ENCODE peak calls at places on chromosomes 12 and 14, in four cellular contexts. One of them, this sample, is unnamed.

GRCh38 chr12:126668538-126668937 is 1598.4 kb upstream of the TMEM132C start:
- DNase-seq in WERI-Rb-1: no peak
- DNase-seq in esophagus muscularis mucosa: no peak
- DNase-seq in CD8-positive, alpha-beta T cell: no peak
- DNase-seq in this sample: peak; percentile 98

GRCh38 chr14:100837812-100838170 is 11.9 kb downstream of the MEG3 start:
- DNase-seq in CD8-positive, alpha-beta T cell: no peak
- DNase-seq in WERI-Rb-1: no peak
- DNase-seq in esophagus muscularis mucosa: no peak
- DNase-seq in this sample: no peak

GRCh38 chr14:69997849-69998248 is 118.6 kb downstream of the SMOC1 start:
- DNase-seq in CD8-positive, alpha-beta T cell: no peak
- DNase-seq in WERI-Rb-1: no peak
- DNase-seq in esophagus muscularis mucosa: no peak
- DNase-seq in this sample: peak; percentile 64

GRCh38 chr12:19431407-19432308 is 7.6 kb upstream of the AEBP2 start:
- DNase-seq in esophagus muscularis mucosa: no peak
- DNase-seq in WERI-Rb-1: peak; percentile 62
- DNase-seq in CD8-positive, alpha-beta T cell: no peak
- DNase-seq in this sample: peak; percentile 84

GRCh38 chr14:61519106-61519505 is 176.2 kb upstream of the HIF1A start:
- DNase-seq in CD8-positive, alpha-beta T cell: no peak
- DNase-seq in esophagus muscularis mucosa: no peak
- DNase-seq in WERI-Rb-1: no peak
- DNase-seq in this sample: no peak

GRCh38 chr12:13367973-13368372 is 171.4 kb downstream of the EMP1 start:
- DNase-seq in esophagus muscularis mucosa: peak; percentile 55
- DNase-seq in WERI-Rb-1: no peak
- DNase-seq in CD8-positive, alpha-beta T cell: no peak
- DNase-seq in this sample: no peak

GRCh38 chr12:121279507-121279915 is 17.0 kb downstream of the CAMKK2 start:
- DNase-seq in WERI-Rb-1: no peak
- DNase-seq in CD8-positive, alpha-beta T cell: no peak
- DNase-seq in esophagus muscularis mucosa: no peak
- DNase-seq in this sample: peak; percentile 67

GRCh38 chr14:32021341-32021740 is 55.8 kb upstream of the ARHGAP5 start:
- DNase-seq in CD8-positive, alpha-beta T cell: no peak
- DNase-seq in esophagus muscularis mucosa: no peak
- DNase-seq in WERI-Rb-1: peak; percentile 69
- DNase-seq in this sample: no peak

GRCh38 chr12:75812341-75813018 is 219.1 kb downstream of the PHLDA1 start:
- DNase-seq in esophagus muscularis mucosa: no peak
- DNase-seq in WERI-Rb-1: peak; percentile 67
- DNase-seq in CD8-positive, alpha-beta T cell: no peak
- DNase-seq in this sample: peak; percentile 89

GRCh38 chr14:87643005-87643404 is 350.0 kb downstream of the GALC start:
- DNase-seq in esophagus muscularis mucosa: no peak
- DNase-seq in WERI-Rb-1: no peak
- DNase-seq in CD8-positive, alpha-beta T cell: no peak
- DNase-seq in this sample: peak; percentile 32

GRCh38 chr14:93015505-93015904 is 92.6 kb downstream of the CHGA start:
- DNase-seq in CD8-positive, alpha-beta T cell: no peak
- DNase-seq in esophagus muscularis mucosa: no peak
- DNase-seq in WERI-Rb-1: no peak
- DNase-seq in this sample: no peak

GRCh38 chr12:32568241-32568640 is 110.9 kb upstream of the DNM1L start:
- DNase-seq in esophagus muscularis mucosa: no peak
- DNase-seq in CD8-positive, alpha-beta T cell: no peak
- DNase-seq in WERI-Rb-1: no peak
- DNase-seq in this sample: peak; percentile 93

GRCh38 chr14:74941676-74942097 is 13.7 kb downstream of the PGF start:
- DNase-seq in CD8-positive, alpha-beta T cell: peak; percentile 52
- DNase-seq in WERI-Rb-1: no peak
- DNase-seq in esophagus muscularis mucosa: no peak
- DNase-seq in this sample: peak; percentile 39

GRCh38 chr14:101473045-101473729 is 88.1 kb upstream of the DIO3 start:
- DNase-seq in WERI-Rb-1: no peak
- DNase-seq in esophagus muscularis mucosa: no peak
- DNase-seq in CD8-positive, alpha-beta T cell: no peak
- DNase-seq in this sample: no peak

GRCh38 chr14:68789798-68790655 is 2.8 kb downstream of the ZFP36L1 start:
- DNase-seq in CD8-positive, alpha-beta T cell: no peak
- DNase-seq in esophagus muscularis mucosa: no peak
- DNase-seq in WERI-Rb-1: no peak
- DNase-seq in this sample: peak; percentile 48

GRCh38 chr14:97458302-97459137 is 661.3 kb downstream of the VRK1 start:
- DNase-seq in CD8-positive, alpha-beta T cell: peak; percentile 88
- DNase-seq in esophagus muscularis mucosa: no peak
- DNase-seq in WERI-Rb-1: no peak
- DNase-seq in this sample: no peak

GRCh38 chr12:45615268-45615667 is 114.2 kb upstream of the ARID2 start:
- DNase-seq in esophagus muscularis mucosa: no peak
- DNase-seq in CD8-positive, alpha-beta T cell: no peak
- DNase-seq in WERI-Rb-1: no peak
- DNase-seq in this sample: peak; percentile 48

GRCh38 chr14:98907271-98907670 is 364.7 kb downstream of the BCL11B start:
- DNase-seq in CD8-positive, alpha-beta T cell: no peak
- DNase-seq in WERI-Rb-1: no peak
- DNase-seq in esophagus muscularis mucosa: no peak
- DNase-seq in this sample: no peak

GRCh38 chr12:13387074-13387473 is 190.5 kb downstream of the EMP1 start:
- DNase-seq in esophagus muscularis mucosa: no peak
- DNase-seq in CD8-positive, alpha-beta T cell: no peak
- DNase-seq in WERI-Rb-1: no peak
- DNase-seq in this sample: no peak

GRCh38 chr12:68614772-68615171 is 4.1 kb downstream of the RAP1B start:
- DNase-seq in WERI-Rb-1: no peak
- DNase-seq in esophagus muscularis mucosa: no peak
- DNase-seq in CD8-positive, alpha-beta T cell: no peak
- DNase-seq in this sample: no peak

GRCh38 chr12:50537538-50537919 is 32.7 kb downstream of the DIP2B start:
- DNase-seq in WERI-Rb-1: no peak
- DNase-seq in esophagus muscularis mucosa: no peak
- DNase-seq in CD8-positive, alpha-beta T cell: no peak
- DNase-seq in this sample: peak; percentile 41

GRCh38 chr12:7899755-7900154 is 27.0 kb upstream of the SLC2A14 start:
- DNase-seq in CD8-positive, alpha-beta T cell: no peak
- DNase-seq in esophagus muscularis mucosa: no peak
- DNase-seq in WERI-Rb-1: no peak
- DNase-seq in this sample: peak; percentile 36

GRCh38 chr14:100302616-100303015 is 3.6 kb downstream of the SLC25A29 start:
- DNase-seq in WERI-Rb-1: no peak
- DNase-seq in CD8-positive, alpha-beta T cell: no peak
- DNase-seq in esophagus muscularis mucosa: no peak
- DNase-seq in this sample: peak; percentile 61

GRCh38 chr14:31578266-31578665 is 17.1 kb downstream of the NUBPL start:
- DNase-seq in CD8-positive, alpha-beta T cell: no peak
- DNase-seq in esophagus muscularis mucosa: no peak
- DNase-seq in WERI-Rb-1: no peak
- DNase-seq in this sample: no peak

GRCh38 chr12:72836184-72836583 is 564.0 kb downstream of the TRHDE start:
- DNase-seq in CD8-positive, alpha-beta T cell: no peak
- DNase-seq in esophagus muscularis mucosa: no peak
- DNase-seq in WERI-Rb-1: no peak
- DNase-seq in this sample: no peak

GRCh38 chr12:131509706-131510105 is 201.2 kb upstream of the SFSWAP start:
- DNase-seq in CD8-positive, alpha-beta T cell: no peak
- DNase-seq in esophagus muscularis mucosa: no peak
- DNase-seq in WERI-Rb-1: no peak
- DNase-seq in this sample: no peak

GRCh38 chr14:106235356-106236159 is 709.2 kb downstream of the TMEM121 start:
- DNase-seq in WERI-Rb-1: no peak
- DNase-seq in CD8-positive, alpha-beta T cell: no peak
- DNase-seq in esophagus muscularis mucosa: no peak
- DNase-seq in this sample: no peak

GRCh38 chr12:109625131-109625559 is 51.6 kb downstream of the MVK start:
- DNase-seq in esophagus muscularis mucosa: no peak
- DNase-seq in WERI-Rb-1: peak; percentile 50
- DNase-seq in CD8-positive, alpha-beta T cell: no peak
- DNase-seq in this sample: peak; percentile 8
- TF ChIP-seq CTCF in esophagus muscularis mucosa: no peak
- TF ChIP-seq CTCF in WERI-Rb-1: no peak
- TF ChIP-seq CTCF in CD8-positive, alpha-beta T cell: no peak
- TF ChIP-seq CTCF in this sample: no peak

GRCh38 chr14:90579088-90579487 is 182.3 kb downstream of the CALM1 start:
- DNase-seq in esophagus muscularis mucosa: no peak
- DNase-seq in WERI-Rb-1: no peak
- DNase-seq in CD8-positive, alpha-beta T cell: no peak
- DNase-seq in this sample: no peak

GRCh38 chr14:90578283-90578985 is 181.6 kb downstream of the CALM1 start:
- DNase-seq in CD8-positive, alpha-beta T cell: no peak
- DNase-seq in esophagus muscularis mucosa: no peak
- DNase-seq in WERI-Rb-1: no peak
- DNase-seq in this sample: no peak

GRCh38 chr14:90576981-90577660 is 180.3 kb downstream of the CALM1 start:
- DNase-seq in WERI-Rb-1: no peak
- DNase-seq in esophagus muscularis mucosa: no peak
- DNase-seq in CD8-positive, alpha-beta T cell: no peak
- DNase-seq in this sample: no peak

GRCh38 chr14:90576581-90576980 is 179.8 kb downstream of the CALM1 start:
- DNase-seq in esophagus muscularis mucosa: no peak
- DNase-seq in CD8-positive, alpha-beta T cell: no peak
- DNase-seq in WERI-Rb-1: no peak
- DNase-seq in this sample: peak; percentile 23

DNA sequence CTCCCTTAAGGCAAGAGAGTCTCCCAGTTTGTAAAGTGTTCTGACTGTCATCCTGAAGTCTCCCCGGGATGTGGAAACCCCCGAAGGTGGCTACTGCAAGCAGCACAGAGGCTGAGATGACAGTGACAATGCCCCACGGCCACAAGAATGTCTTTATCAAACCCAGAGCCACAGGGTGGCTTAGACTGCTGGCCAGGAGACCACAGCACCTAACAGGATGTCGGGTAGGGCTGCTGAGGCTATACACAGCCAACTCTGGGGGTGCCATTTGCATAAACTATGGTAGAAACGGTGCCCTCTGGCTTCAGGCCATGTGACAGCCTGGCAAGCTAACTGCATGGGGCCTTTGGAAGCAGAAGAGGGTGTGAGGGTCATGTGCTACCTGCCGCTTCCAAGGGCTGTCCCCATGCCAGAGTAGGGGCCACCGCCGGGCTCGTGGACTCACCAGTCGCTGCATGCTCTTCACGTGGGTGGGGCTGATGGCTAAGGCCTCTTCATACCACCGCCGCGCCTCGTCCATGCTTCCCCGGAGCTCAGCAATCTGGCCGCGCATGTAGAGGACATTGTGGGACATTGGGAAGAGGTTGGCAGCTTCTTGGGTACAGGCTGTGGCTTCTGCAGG is 180.9 kb downstream of the CALM1 start:
- DNase-seq in WERI-Rb-1: no peak
- DNase-seq in CD8-positive, alpha-beta T cell: no peak
- DNase-seq in esophagus muscularis mucosa: no peak
- DNase-seq in this sample: no peak
- TF ChIP-seq CTCF in WERI-Rb-1: no peak
- TF ChIP-seq CTCF in CD8-positive, alpha-beta T cell: no peak
- TF ChIP-seq CTCF in esophagus muscularis mucosa: no peak
- TF ChIP-seq CTCF in this sample: no peak

DNA sequence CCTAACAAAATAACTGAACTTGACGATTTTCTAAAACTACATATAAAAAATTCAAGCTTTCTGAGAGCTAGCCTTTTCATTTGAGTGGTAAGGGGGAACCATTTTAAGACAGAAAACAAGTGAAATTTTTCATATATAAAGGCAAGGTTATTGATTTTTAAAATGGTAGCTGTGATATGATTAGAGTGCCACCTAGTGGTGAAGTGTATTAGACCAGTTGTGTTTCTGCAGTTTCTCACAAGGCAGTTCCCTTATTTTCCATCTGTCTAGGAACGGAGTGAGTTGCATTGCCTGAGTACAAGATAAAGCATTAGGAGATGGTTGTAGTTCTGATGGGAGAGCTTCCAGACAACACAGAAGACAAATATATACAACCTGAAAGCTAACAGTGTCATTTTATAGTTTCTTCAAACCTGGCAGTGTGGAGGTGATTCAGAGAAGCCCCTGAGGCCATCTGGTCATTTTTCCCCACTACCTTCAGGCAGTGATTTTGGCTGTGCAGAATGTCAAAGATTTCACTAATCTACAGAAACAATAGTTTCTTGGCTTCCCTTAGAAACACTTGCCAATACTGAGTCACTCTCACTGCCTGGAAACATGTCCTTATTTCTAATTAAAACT is 180.8 kb downstream of the C12orf50 start:
- DNase-seq in esophagus muscularis mucosa: no peak
- DNase-seq in CD8-positive, alpha-beta T cell: no peak
- DNase-seq in WERI-Rb-1: peak; percentile 11
- DNase-seq in this sample: peak; percentile 91
- TF ChIP-seq CTCF in esophagus muscularis mucosa: peak; percentile 82
- TF ChIP-seq CTCF in CD8-positive, alpha-beta T cell: peak; percentile 77
- TF ChIP-seq CTCF in WERI-Rb-1: peak; percentile 65
- TF ChIP-seq CTCF in this sample: peak; percentile 72

DNA sequence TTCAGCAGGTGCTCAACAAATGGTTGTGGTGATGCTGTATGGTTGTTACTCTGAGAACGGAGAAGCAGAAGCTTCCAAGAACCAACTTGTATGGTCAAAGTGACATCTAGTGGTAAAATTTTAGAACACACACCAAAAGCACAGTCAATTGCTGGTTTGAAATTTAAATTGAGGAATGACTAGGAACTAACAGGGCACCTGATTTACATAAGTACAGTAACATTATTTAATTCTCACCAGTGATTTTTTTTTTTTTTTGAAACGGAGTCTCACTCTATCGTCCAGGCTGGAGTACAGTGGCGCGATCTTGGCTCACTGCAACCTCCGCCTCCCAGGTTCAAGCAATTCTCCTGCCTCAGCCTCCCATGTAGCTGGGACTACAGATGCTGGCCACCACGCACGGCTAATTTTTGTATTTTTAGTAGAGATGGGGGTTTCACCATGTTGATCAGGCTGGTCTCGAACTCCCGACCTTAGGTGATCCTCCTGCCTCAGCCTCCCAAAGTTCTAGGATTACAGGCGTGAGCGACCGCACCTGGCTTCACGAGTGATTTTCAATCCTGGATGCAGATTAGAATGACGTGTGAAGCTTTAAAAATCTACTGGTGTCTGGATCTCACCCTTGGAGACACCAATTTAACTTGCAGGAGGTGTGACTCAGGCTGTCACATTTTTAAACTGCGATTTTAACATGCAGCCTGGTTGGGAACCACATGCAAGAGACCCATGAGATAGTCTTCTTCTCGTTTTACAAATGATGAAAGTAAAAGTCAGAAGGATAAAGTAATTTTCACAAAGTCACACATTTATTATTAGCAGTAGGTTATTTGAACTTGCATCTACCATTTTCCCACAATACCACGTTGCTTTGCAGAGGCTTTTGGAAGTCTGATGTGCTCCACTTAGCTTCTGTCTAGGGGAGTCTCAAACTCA is 14.1 kb upstream of the NUMB start:
- DNase-seq in CD8-positive, alpha-beta T cell: no peak
- DNase-seq in WERI-Rb-1: no peak
- DNase-seq in esophagus muscularis mucosa: no peak
- DNase-seq in this sample: peak; percentile 87
- TF ChIP-seq CTCF in CD8-positive, alpha-beta T cell: peak; percentile 71
- TF ChIP-seq CTCF in WERI-Rb-1: peak; percentile 54
- TF ChIP-seq CTCF in esophagus muscularis mucosa: peak; percentile 67
- TF ChIP-seq CTCF in this sample: peak; percentile 60

GRCh38 chr12:112823582-112824149 is 32.1 kb downstream of the RPH3A start:
- DNase-seq in WERI-Rb-1: no peak
- DNase-seq in esophagus muscularis mucosa: no peak
- DNase-seq in CD8-positive, alpha-beta T cell: no peak
- DNase-seq in this sample: no peak
- TF ChIP-seq CTCF in WERI-Rb-1: no peak
- TF ChIP-seq CTCF in esophagus muscularis mucosa: no peak
- TF ChIP-seq CTCF in CD8-positive, alpha-beta T cell: no peak
- TF ChIP-seq CTCF in this sample: no peak

This sample was measured in fibroblast of the aortic adventitia.